ENCODE peak calls at places on chromosomes 11 and 22, in ten cellular contexts. J, Y, A, B, K, X, C, V, L and M are unnamed samples.

GRCh38 chr22:28479912-28480311 is 199.7 kb downstream of the TTC28 start:
- DNase-seq in C (no peak), Y (no peak), J (peak), L (no peak), K (no peak), V (no peak), X (no peak), B (no peak), A (no peak), M (no peak)

GRCh38 chr11:31711137-31711536 is 100.0 kb downstream of the PAX6 start:
- DNase-seq in C (no peak), V (no peak), K (peak), Y (no peak), X (no peak), B (no peak), L (no peak), J (no peak), A (no peak), M (no peak)

GRCh38 chr11:10225553-10225952 is 68.5 kb downstream of the SBF2 start:
- DNase-seq in X (no peak), B (no peak), Y (no peak), V (no peak), K (no peak), J (no peak), A (no peak), L (no peak), C (no peak), M (no peak)

GRCh38 chr22:45587638-45588481 is 83.8 kb upstream of the ATXN10 start:
- DNase-seq in J (no peak), Y (no peak), K (no peak), V (peak), B (no peak), C (no peak), X (no peak), L (no peak), A (no peak), M (no peak)

GRCh38 chr22:22091400-22091878 is 108.9 kb upstream of the TOP3B start:
- DNase-seq in X (no peak), K (no peak), Y (no peak), B (no peak), C (no peak), L (no peak), A (no peak), V (no peak), J (no peak), M (no peak)

GRCh38 chr22:50640857-50641647 is 13.1 kb upstream of the ARSA start:
- DNase-seq in J (no peak), K (peak), X (no peak), V (no peak), C (no peak), B (no peak), Y (no peak), A (no peak), L (no peak), M (no peak)

GRCh38 chr11:110878513-110878912 is 166.3 kb upstream of the ARHGAP20 start:
- DNase-seq in B (no peak), X (no peak), A (no peak), J (peak), Y (no peak), C (no peak), V (peak), L (no peak), K (peak), M (no peak)

GRCh38 chr11:66674964-66675602 is 2.6 kb downstream of the RBM4B start:
- DNase-seq in Y (no peak), L (no peak), K (no peak), A (no peak), V (no peak), B (no peak), X (no peak), J (no peak), C (no peak), M (no peak)

GRCh38 chr22:20783300-20783673 is 9.4 kb downstream of the SERPIND1 start:
- DNase-seq in K (no peak), A (no peak), B (no peak), J (no peak), X (no peak), V (no peak), C (no peak), Y (no peak), L (no peak), M (no peak)

GRCh38 chr11:109422755-109423113 is 744 bp downstream of the C11orf87 start:
- DNase-seq in V (peak), C (no peak), L (no peak), K (no peak), A (no peak), B (no peak), X (peak), Y (no peak), J (peak), M (no peak)

GRCh38 chr22:29578462-29578861 is 2.5 kb downstream of the NIPSNAP1 start:
- DNase-seq in K (no peak), L (no peak), C (no peak), V (no peak), Y (no peak), X (no peak), A (no peak), B (no peak), J (no peak), M (no peak)

GRCh38 chr11:10350341-10350740 is 45.5 kb downstream of the ADM start:
- DNase-seq in L (no peak), X (no peak), Y (no peak), K (peak), J (peak), C (no peak), B (no peak), A (peak), V (peak), M (no peak)

GRCh38 chr11:111370902-111371578 is 8.0 kb downstream of the POU2AF1 start:
- DNase-seq in Y (no peak), X (no peak), L (no peak), C (no peak), V (no peak), B (no peak), J (no peak), A (no peak), K (no peak), M (no peak)

GRCh38 chr11:36088234-36088975 is 144.5 kb downstream of the LDLRAD3 start:
- DNase-seq in V (no peak), J (peak), C (no peak), A (peak), Y (no peak), X (no peak), K (peak), B (no peak), L (no peak), M (no peak)

GRCh38 chr11:71406681-71407080 is 41.5 kb downstream of the DHCR7 start:
- DNase-seq in L (no peak), J (no peak), A (no peak), C (no peak), V (no peak), Y (no peak), X (no peak), K (no peak), B (no peak), M (no peak)

GRCh38 chr11:3162410-3163240 is 2.5 kb downstream of the OSBPL5 start:
- DNase-seq in K (no peak), X (no peak), V (no peak), A (no peak), Y (no peak), J (no peak), C (no peak), L (no peak), B (peak), M (no peak)

GRCh38 chr22:33837806-33838205 is 82.5 kb downstream of the LARGE1 start:
- DNase-seq in Y (no peak), X (no peak), B (no peak), L (no peak), C (no peak), A (no peak), K (no peak), J (no peak), V (no peak), M (no peak)

GRCh38 chr11:41235670-41236069 is 223.8 kb downstream of the LRRC4C start:
- DNase-seq in L (no peak), C (no peak), K (no peak), Y (no peak), X (no peak), J (no peak), A (no peak), V (no peak), B (no peak), M (no peak)

GRCh38 chr11:109209572-109209971 is 212.4 kb upstream of the C11orf87 start:
- DNase-seq in J (no peak), B (no peak), C (no peak), V (no peak), Y (no peak), A (no peak), X (no peak), L (no peak), K (no peak), M (no peak)

GRCh38 chr22:31290494-31291402 is 1.5 kb downstream of the PIK3IP1 start:
- DNase-seq in K (peak), L (peak), X (peak), J (peak), A (peak), C (peak), Y (peak), B (peak), V (peak), M (no peak)

GRCh38 chr11:94325681-94326080 is 21.3 kb downstream of the IZUMO1R start:
- DNase-seq in L (no peak), Y (no peak), J (no peak), X (no peak), C (peak), V (peak), B (no peak), A (no peak), K (peak), M (no peak)

GRCh38 chr22:44743247-44743646 is 9.1 kb upstream of the ARHGAP8 start:
- DNase-seq in J (no peak), L (no peak), K (no peak), B (no peak), V (no peak), A (no peak), C (no peak), Y (no peak), X (no peak), M (no peak)

GRCh38 chr22:49628351-49629023 is 199.2 kb downstream of the BRD1 start:
- DNase-seq in J (no peak), Y (no peak), L (no peak), A (no peak), V (no peak), C (no peak), X (no peak), B (peak), K (no peak), M (no peak)

GRCh38 chr22:33923660-33924246 is 3.5 kb upstream of the LARGE1 start:
- DNase-seq in V (peak), Y (no peak), A (no peak), J (peak), L (no peak), C (peak), K (peak), B (peak), X (peak), M (peak)

GRCh38 chr11:28674432-28675076 is 566.4 kb downstream of the METTL15 start:
- DNase-seq in Y (no peak), B (no peak), K (peak), V (peak), J (peak), C (peak), A (peak), L (no peak), X (no peak), M (no peak)

GRCh38 chr11:104134760-104135159 is 29.2 kb downstream of the PDGFD start:
- DNase-seq in J (no peak), X (no peak), V (peak), B (no peak), A (no peak), L (no peak), K (peak), Y (no peak), C (no peak), M (no peak)

GRCh38 chr22:23204541-23205157 is 24.3 kb downstream of the BCR start:
- DNase-seq in B (peak), V (no peak), X (peak), J (no peak), A (no peak), L (no peak), Y (peak), K (no peak), C (no peak), M (no peak)

GRCh38 chr11:131633978-131634377 is 263.6 kb downstream of the NTM start:
- DNase-seq in X (no peak), L (no peak), A (no peak), V (no peak), K (no peak), Y (no peak), B (no peak), C (no peak), J (no peak), M (no peak)

GRCh38 chr11:134751161-134751560 is 339.1 kb upstream of the B3GAT1 start:
- DNase-seq in V (no peak), L (no peak), C (no peak), B (no peak), X (no peak), K (no peak), J (no peak), Y (no peak), A (no peak), M (no peak)

GRCh38 chr22:25942989-25943411 is 201.0 kb downstream of the MYO18B start:
- DNase-seq in X (peak), J (no peak), C (no peak), B (peak), K (no peak), A (no peak), V (no peak), L (no peak), Y (peak), M (no peak)

GRCh38 chr11:25981998-25982397 is 349.9 kb upstream of the ANO3 start:
- DNase-seq in A (peak), V (peak), J (peak), K (peak), Y (peak), C (peak), L (peak), B (no peak), X (peak), M (peak)

GRCh38 chr11:48006301-48006992 is 26.1 kb downstream of the PTPRJ start:
- DNase-seq in V (peak), K (peak), B (no peak), J (peak), Y (no peak), X (no peak), A (no peak), C (no peak), L (no peak), M (no peak)

GRCh38 chr11:17770048-17770652 is 35.6 kb downstream of the KCNC1 start:
- DNase-seq in A (no peak), K (no peak), L (no peak), J (no peak), B (no peak), X (peak), Y (no peak), C (no peak), V (no peak), M (no peak)

GRCh38 chr11:45354976-45355705 is 69.0 kb upstream of the SYT13 start:
- DNase-seq in Y (peak), J (peak), C (peak), B (peak), L (peak), X (peak), K (peak), A (no peak), V (peak), M (peak)

GRCh38 chr11:61415381-61415780 is 14.4 kb downstream of the CPSF7 start:
- DNase-seq in C (no peak), K (no peak), J (no peak), X (no peak), V (no peak), A (no peak), B (no peak), Y (no peak), L (no peak), M (no peak)

GRCh38 chr11:1148752-1149180 is 9.0 kb upstream of the MUC5AC start:
- DNase-seq in C (no peak), K (no peak), B (no peak), X (no peak), A (no peak), L (no peak), J (no peak), V (no peak), Y (no peak), M (no peak)

GRCh38 chr22:42366815-42367581 is 65.2 kb downstream of the NFAM1 start:
- DNase-seq in C (no peak), X (no peak), J (no peak), L (no peak), K (no peak), V (no peak), Y (peak), A (no peak), B (peak), M (no peak)

GRCh38 chr22:35601743-35602633 is 15.1 kb downstream of the MB start:
- DNase-seq in V (peak), Y (no peak), J (peak), L (no peak), X (no peak), C (no peak), A (no peak), K (no peak), B (no peak), M (no peak)